ENCODE peak calls at places on chromosomes 11 and 22, in ten cellular contexts. One of them, this sample, is unnamed.

GRCh38 chr22:36285017-36285416 is 32.1 kb downstream of the APOL1 start:
- DNase-seq in mammary epithelial cell: no peak
- DNase-seq in PC-3: no peak
- DNase-seq in H9: no peak
- DNase-seq in cardiac muscle cell: no peak
- DNase-seq in GM23338: no peak
- DNase-seq in astrocyte: no peak
- DNase-seq in tibial nerve: no peak
- DNase-seq in neuronal stem cell: no peak
- DNase-seq in pancreas: no peak
- DNase-seq in this sample: no peak

GRCh38 chr22:40238425-40239344 is 61.0 kb downstream of the TNRC6B start:
- DNase-seq in mammary epithelial cell: peak
- DNase-seq in PC-3: peak
- DNase-seq in H9: no peak
- DNase-seq in cardiac muscle cell: peak
- DNase-seq in GM23338: peak
- DNase-seq in astrocyte: peak
- DNase-seq in tibial nerve: no peak
- DNase-seq in neuronal stem cell: no peak
- DNase-seq in pancreas: no peak
- DNase-seq in this sample: peak

GRCh38 chr22:38751422-38752346 is 4.1 kb downstream of the SUN2 start:
- DNase-seq in mammary epithelial cell: peak
- DNase-seq in PC-3: no peak
- DNase-seq in H9: no peak
- DNase-seq in cardiac muscle cell: no peak
- DNase-seq in GM23338: no peak
- DNase-seq in astrocyte: no peak
- DNase-seq in tibial nerve: no peak
- DNase-seq in neuronal stem cell: no peak
- DNase-seq in pancreas: peak
- DNase-seq in this sample: no peak

GRCh38 chr22:29203456-29203855 is 2.2 kb upstream of the EMID1 start:
- DNase-seq in mammary epithelial cell: no peak
- DNase-seq in PC-3: no peak
- DNase-seq in H9: no peak
- DNase-seq in cardiac muscle cell: no peak
- DNase-seq in GM23338: no peak
- DNase-seq in astrocyte: no peak
- DNase-seq in tibial nerve: no peak
- DNase-seq in neuronal stem cell: no peak
- DNase-seq in pancreas: no peak
- DNase-seq in this sample: no peak

GRCh38 chr22:41445171-41446056 is 1.2 kb downstream of the TOB2 start:
- DNase-seq in mammary epithelial cell: peak
- DNase-seq in PC-3: peak
- DNase-seq in H9: peak
- DNase-seq in cardiac muscle cell: no peak
- DNase-seq in GM23338: peak
- DNase-seq in astrocyte: no peak
- DNase-seq in tibial nerve: no peak
- DNase-seq in neuronal stem cell: peak
- DNase-seq in pancreas: peak
- DNase-seq in this sample: no peak

GRCh38 chr11:115958089-115959000 is 454.1 kb upstream of the CADM1 start:
- DNase-seq in mammary epithelial cell: no peak
- DNase-seq in PC-3: no peak
- DNase-seq in H9: peak
- DNase-seq in cardiac muscle cell: no peak
- DNase-seq in GM23338: peak
- DNase-seq in astrocyte: no peak
- DNase-seq in tibial nerve: no peak
- DNase-seq in neuronal stem cell: no peak
- DNase-seq in pancreas: peak
- DNase-seq in this sample: no peak

GRCh38 chr11:66685276-66686099 is 7.8 kb upstream of the RBM4B start:
- DNase-seq in mammary epithelial cell: no peak
- DNase-seq in PC-3: no peak
- DNase-seq in H9: no peak
- DNase-seq in cardiac muscle cell: no peak
- DNase-seq in GM23338: no peak
- DNase-seq in astrocyte: no peak
- DNase-seq in tibial nerve: no peak
- DNase-seq in neuronal stem cell: no peak
- DNase-seq in pancreas: no peak
- DNase-seq in this sample: no peak

GRCh38 chr11:110797453-110797852 is 85.2 kb upstream of the ARHGAP20 start:
- DNase-seq in mammary epithelial cell: peak
- DNase-seq in PC-3: no peak
- DNase-seq in H9: no peak
- DNase-seq in cardiac muscle cell: no peak
- DNase-seq in GM23338: no peak
- DNase-seq in astrocyte: peak
- DNase-seq in tibial nerve: no peak
- DNase-seq in neuronal stem cell: no peak
- DNase-seq in pancreas: no peak
- DNase-seq in this sample: no peak

GRCh38 chr22:40535189-40535512 is 101.4 kb downstream of the MRTFA start:
- DNase-seq in mammary epithelial cell: no peak
- DNase-seq in PC-3: no peak
- DNase-seq in H9: no peak
- DNase-seq in cardiac muscle cell: no peak
- DNase-seq in GM23338: no peak
- DNase-seq in astrocyte: no peak
- DNase-seq in tibial nerve: no peak
- DNase-seq in neuronal stem cell: no peak
- DNase-seq in pancreas: no peak
- DNase-seq in this sample: no peak

GRCh38 chr11:84720706-84721402 is 906.3 kb downstream of the DLG2 start:
- DNase-seq in mammary epithelial cell: no peak
- DNase-seq in PC-3: no peak
- DNase-seq in H9: peak
- DNase-seq in cardiac muscle cell: peak
- DNase-seq in GM23338: peak
- DNase-seq in astrocyte: no peak
- DNase-seq in tibial nerve: peak
- DNase-seq in neuronal stem cell: peak
- DNase-seq in pancreas: peak
- DNase-seq in this sample: no peak

GRCh38 chr11:128093689-128094088 is 493.7 kb downstream of the ETS1 start:
- DNase-seq in mammary epithelial cell: peak
- DNase-seq in PC-3: no peak
- DNase-seq in H9: no peak
- DNase-seq in cardiac muscle cell: no peak
- DNase-seq in GM23338: no peak
- DNase-seq in astrocyte: no peak
- DNase-seq in tibial nerve: no peak
- DNase-seq in neuronal stem cell: no peak
- DNase-seq in pancreas: no peak
- DNase-seq in this sample: no peak

GRCh38 chr11:12198261-12198925 is 88.0 kb downstream of the MICAL2 start:
- DNase-seq in mammary epithelial cell: no peak
- DNase-seq in PC-3: no peak
- DNase-seq in H9: no peak
- DNase-seq in cardiac muscle cell: no peak
- DNase-seq in GM23338: no peak
- DNase-seq in astrocyte: no peak
- DNase-seq in tibial nerve: no peak
- DNase-seq in neuronal stem cell: no peak
- DNase-seq in pancreas: peak
- DNase-seq in this sample: no peak

GRCh38 chr11:61747389-61748285 is 4.8 kb upstream of the MYRF start:
- DNase-seq in mammary epithelial cell: peak
- DNase-seq in PC-3: peak
- DNase-seq in H9: peak
- DNase-seq in cardiac muscle cell: peak
- DNase-seq in GM23338: peak
- DNase-seq in astrocyte: peak
- DNase-seq in tibial nerve: peak
- DNase-seq in neuronal stem cell: peak
- DNase-seq in pancreas: peak
- DNase-seq in this sample: peak

GRCh38 chr22:26536762-26537134 is 24.5 kb upstream of the TFIP11 start:
- DNase-seq in mammary epithelial cell: no peak
- DNase-seq in PC-3: no peak
- DNase-seq in H9: no peak
- DNase-seq in cardiac muscle cell: no peak
- DNase-seq in GM23338: no peak
- DNase-seq in astrocyte: no peak
- DNase-seq in tibial nerve: no peak
- DNase-seq in neuronal stem cell: no peak
- DNase-seq in pancreas: no peak
- DNase-seq in this sample: no peak

GRCh38 chr22:26535499-26535898 is 23.2 kb upstream of the TFIP11 start:
- DNase-seq in mammary epithelial cell: no peak
- DNase-seq in PC-3: no peak
- DNase-seq in H9: no peak
- DNase-seq in cardiac muscle cell: no peak
- DNase-seq in GM23338: no peak
- DNase-seq in astrocyte: no peak
- DNase-seq in tibial nerve: no peak
- DNase-seq in neuronal stem cell: no peak
- DNase-seq in pancreas: no peak
- DNase-seq in this sample: no peak

GRCh38 chr22:26536056-26536761 is 23.9 kb upstream of the TFIP11 start:
- DNase-seq in mammary epithelial cell: peak
- DNase-seq in PC-3: peak
- DNase-seq in H9: no peak
- DNase-seq in cardiac muscle cell: no peak
- DNase-seq in GM23338: no peak
- DNase-seq in astrocyte: no peak
- DNase-seq in tibial nerve: no peak
- DNase-seq in neuronal stem cell: no peak
- DNase-seq in pancreas: no peak
- DNase-seq in this sample: no peak

GRCh38 chr22:26534166-26534855 is 22.0 kb upstream of the TFIP11 start:
- DNase-seq in mammary epithelial cell: peak
- DNase-seq in PC-3: no peak
- DNase-seq in H9: no peak
- DNase-seq in cardiac muscle cell: no peak
- DNase-seq in GM23338: no peak
- DNase-seq in astrocyte: no peak
- DNase-seq in tibial nerve: no peak
- DNase-seq in neuronal stem cell: no peak
- DNase-seq in pancreas: no peak
- DNase-seq in this sample: no peak

DNA sequence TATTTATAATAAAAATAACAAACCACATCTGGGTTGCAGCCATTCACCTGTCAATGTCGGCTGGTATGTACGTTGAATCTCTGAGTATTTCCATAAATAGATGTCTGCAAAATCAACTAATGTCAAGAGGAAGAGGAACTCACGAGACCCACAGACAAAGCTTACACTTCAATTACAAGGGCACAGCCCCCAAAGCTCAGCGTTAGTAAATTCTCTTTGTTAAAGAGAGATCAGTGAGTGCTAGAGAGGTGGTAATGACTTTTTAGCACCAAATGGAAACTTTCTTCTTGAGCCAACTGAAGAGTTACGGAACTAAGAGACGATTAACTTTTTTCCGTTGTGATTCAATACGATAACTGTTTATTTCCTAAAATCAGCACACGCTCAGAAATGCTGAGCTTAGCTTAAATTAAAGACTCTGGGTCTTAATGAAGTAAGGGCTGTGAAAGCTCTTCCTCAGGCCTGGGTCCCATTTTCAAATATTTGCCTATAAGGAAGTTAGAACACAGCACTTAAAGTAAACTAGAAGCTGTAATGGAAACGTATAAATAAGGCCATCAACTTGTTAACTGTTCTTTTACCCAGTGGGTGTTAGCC is 22.7 kb upstream of the TFIP11 start:
- DNase-seq in mammary epithelial cell: no peak
- DNase-seq in PC-3: no peak
- DNase-seq in H9: no peak
- DNase-seq in cardiac muscle cell: no peak
- DNase-seq in GM23338: no peak
- DNase-seq in astrocyte: no peak
- DNase-seq in tibial nerve: no peak
- DNase-seq in neuronal stem cell: no peak
- DNase-seq in pancreas: no peak
- DNase-seq in this sample: no peak
- H3K27ac ChIP-seq in mammary epithelial cell: no peak
- H3K27ac ChIP-seq in PC-3: no peak
- H3K27ac ChIP-seq in H9: no peak
- H3K27ac ChIP-seq in cardiac muscle cell: peak
- H3K27ac ChIP-seq in GM23338: no peak
- H3K27ac ChIP-seq in astrocyte: no peak
- H3K27ac ChIP-seq in tibial nerve: peak
- H3K27ac ChIP-seq in neuronal stem cell: no peak
- H3K27ac ChIP-seq in pancreas: peak
- H3K27ac ChIP-seq in this sample: no peak

DNA sequence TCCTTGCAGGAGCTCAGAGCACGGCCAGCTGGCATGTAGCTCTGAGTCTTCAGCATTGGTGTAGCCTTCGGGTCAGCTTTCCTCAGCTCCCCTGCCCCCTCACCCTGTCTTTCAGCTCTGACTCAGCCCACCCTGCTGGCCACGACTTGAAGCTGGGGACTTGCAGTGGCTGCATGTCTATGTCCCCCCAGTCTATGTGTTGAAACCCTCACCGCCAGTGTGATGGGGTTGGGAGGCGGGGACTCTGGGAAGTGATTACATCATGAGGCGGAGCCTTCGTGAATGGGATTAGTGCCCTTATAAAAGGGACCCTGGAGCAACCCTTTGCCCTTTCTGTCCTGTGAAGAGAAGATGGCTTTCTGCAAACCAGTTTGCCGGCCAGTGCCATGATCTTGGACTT is 111.1 kb downstream of the CTTN start:
- DNase-seq in mammary epithelial cell: no peak
- DNase-seq in PC-3: no peak
- DNase-seq in H9: peak
- DNase-seq in cardiac muscle cell: no peak
- DNase-seq in GM23338: no peak
- DNase-seq in astrocyte: no peak
- DNase-seq in tibial nerve: no peak
- DNase-seq in neuronal stem cell: no peak
- DNase-seq in pancreas: no peak
- DNase-seq in this sample: no peak
- H3K27ac ChIP-seq in mammary epithelial cell: no peak
- H3K27ac ChIP-seq in PC-3: no peak
- H3K27ac ChIP-seq in H9: no peak
- H3K27ac ChIP-seq in cardiac muscle cell: no peak
- H3K27ac ChIP-seq in GM23338: no peak
- H3K27ac ChIP-seq in astrocyte: no peak
- H3K27ac ChIP-seq in tibial nerve: no peak
- H3K27ac ChIP-seq in neuronal stem cell: no peak
- H3K27ac ChIP-seq in pancreas: no peak
- H3K27ac ChIP-seq in this sample: no peak

GRCh38 chr11:112826026-112826425 is 135.2 kb upstream of the NCAM1 start:
- DNase-seq in mammary epithelial cell: no peak
- DNase-seq in PC-3: no peak
- DNase-seq in H9: no peak
- DNase-seq in cardiac muscle cell: no peak
- DNase-seq in GM23338: peak
- DNase-seq in astrocyte: no peak
- DNase-seq in tibial nerve: no peak
- DNase-seq in neuronal stem cell: no peak
- DNase-seq in pancreas: no peak
- DNase-seq in this sample: no peak
- H3K27ac ChIP-seq in mammary epithelial cell: no peak
- H3K27ac ChIP-seq in PC-3: no peak
- H3K27ac ChIP-seq in H9: peak
- H3K27ac ChIP-seq in cardiac muscle cell: no peak
- H3K27ac ChIP-seq in GM23338: peak
- H3K27ac ChIP-seq in astrocyte: no peak
- H3K27ac ChIP-seq in tibial nerve: no peak
- H3K27ac ChIP-seq in neuronal stem cell: no peak
- H3K27ac ChIP-seq in pancreas: no peak
- H3K27ac ChIP-seq in this sample: no peak

GRCh38 chr22:21735198-21736083 is at the start of gene YPEL1:
- DNase-seq in mammary epithelial cell: peak
- DNase-seq in PC-3: peak
- DNase-seq in H9: peak
- DNase-seq in cardiac muscle cell: peak
- DNase-seq in GM23338: peak
- DNase-seq in astrocyte: peak
- DNase-seq in tibial nerve: peak
- DNase-seq in neuronal stem cell: peak
- DNase-seq in pancreas: peak
- DNase-seq in this sample: peak
- H3K27ac ChIP-seq in mammary epithelial cell: no peak
- H3K27ac ChIP-seq in PC-3: no peak
- H3K27ac ChIP-seq in H9: no peak
- H3K27ac ChIP-seq in cardiac muscle cell: peak
- H3K27ac ChIP-seq in GM23338: peak
- H3K27ac ChIP-seq in astrocyte: no peak
- H3K27ac ChIP-seq in tibial nerve: peak
- H3K27ac ChIP-seq in neuronal stem cell: peak
- H3K27ac ChIP-seq in pancreas: peak
- H3K27ac ChIP-seq in this sample: peak